ENCODE peak calls at places on chromosomes 4 and X, in four cellular contexts. K, Q, Y and Z are unnamed samples.

GRCh38 chr4:126899382-126899801 is 733.4 kb upstream of the INTU start:
- DNase-seq in K (no peak), Q (no peak), Y (no peak), Z (no peak)

GRCh38 chrX:111123125-111123524 is 27.1 kb downstream of the PAK3 start:
- DNase-seq in Y (no peak), K (no peak), Q (no peak), Z (no peak)

GRCh38 chr4:122898370-122899150 is 23.8 kb downstream of the NUDT6 start:
- DNase-seq in Q (no peak), K (no peak), Y (no peak), Z (no peak)

GRCh38 chrX:140724337-140725105 is 15.0 kb downstream of the LINC00632 start:
- DNase-seq in K (no peak), Y (no peak), Q (no peak), Z (no peak)

GRCh38 chr4:25509656-25510055 is 132.6 kb downstream of the ANAPC4 start:
- DNase-seq in K (no peak), Y (no peak), Q (no peak), Z (no peak)

GRCh38 chr4:16056681-16057400 is 27.0 kb downstream of the PROM1 start:
- DNase-seq in Q (no peak), Y (no peak), K (no peak), Z (no peak)

GRCh38 chr4:159682996-159683395 is 580.1 kb downstream of the RAPGEF2 start:
- DNase-seq in K (no peak), Y (no peak), Q (no peak), Z (no peak)

GRCh38 chr4:41866799-41867677 is 68.2 kb upstream of the TMEM33 start:
- DNase-seq in K (no peak), Y (no peak), Q (peak), Z (no peak)

GRCh38 chrX:108224218-108224617 is 132.6 kb downstream of the ATG4A start:
- DNase-seq in Q (no peak), K (no peak), Y (no peak), Z (no peak)

GRCh38 chrX:24081661-24082154 is 27.0 kb downstream of the EIF2S3 start:
- DNase-seq in Y (peak), Q (peak), K (peak), Z (peak)

GRCh38 chrX:28609917-28610613 is 22.8 kb downstream of the IL1RAPL1 start:
- DNase-seq in Q (no peak), Y (no peak), K (no peak), Z (no peak)

GRCh38 chr4:70627620-70628019 is 924 bp upstream of the ENAM start:
- DNase-seq in K (no peak), Q (no peak), Y (no peak), Z (no peak)

GRCh38 chrX:129577473-129577872 is 37.4 kb downstream of the OCRL start:
- DNase-seq in K (no peak), Q (no peak), Y (no peak), Z (no peak)

GRCh38 chrX:23332101-23332887 is 2.4 kb upstream of the PTCHD1 start:
- DNase-seq in Y (no peak), Q (peak), K (peak), Z (no peak)

GRCh38 chrX:130975947-130976346 is 72.9 kb upstream of the ENOX2 start:
- DNase-seq in K (peak), Y (no peak), Q (peak), Z (no peak)

GRCh38 chr4:174066806-174067205 is 216.7 kb downstream of the FBXO8 start:
- DNase-seq in Y (no peak), K (no peak), Q (no peak), Z (no peak)

GRCh38 chr4:159191989-159192388 is 89.1 kb downstream of the RAPGEF2 start:
- DNase-seq in K (no peak), Q (no peak), Y (no peak), Z (no peak)

GRCh38 chr4:80202190-80202711 is 4.9 kb downstream of the PRDM8 start:
- DNase-seq in K (peak), Q (peak), Y (peak), Z (peak)

DNA sequence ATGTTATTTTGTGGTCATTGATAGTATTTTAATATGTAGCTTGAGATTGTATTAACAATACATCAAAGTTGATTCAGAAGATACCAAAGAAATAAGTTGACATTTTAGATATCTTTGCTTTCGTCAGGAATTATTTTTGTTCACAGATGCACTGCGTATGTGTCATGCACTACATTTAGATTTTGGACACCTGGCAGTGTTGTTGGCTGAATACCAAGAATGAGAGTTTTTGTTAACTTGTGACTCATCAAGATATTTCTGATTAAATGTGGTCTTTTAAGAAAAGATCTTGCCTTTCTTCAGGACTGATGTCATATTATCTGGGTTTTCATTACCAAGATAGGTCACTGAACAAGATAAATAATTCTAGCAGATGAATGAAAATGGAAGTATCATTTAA is 633.4 kb downstream of the CENPC start:
- DNase-seq in Y (no peak), Q (no peak), K (no peak), Z (no peak)
- TF ChIP-seq CTCF in Y (no peak), Q (no peak), K (no peak), Z (no peak)

DNA sequence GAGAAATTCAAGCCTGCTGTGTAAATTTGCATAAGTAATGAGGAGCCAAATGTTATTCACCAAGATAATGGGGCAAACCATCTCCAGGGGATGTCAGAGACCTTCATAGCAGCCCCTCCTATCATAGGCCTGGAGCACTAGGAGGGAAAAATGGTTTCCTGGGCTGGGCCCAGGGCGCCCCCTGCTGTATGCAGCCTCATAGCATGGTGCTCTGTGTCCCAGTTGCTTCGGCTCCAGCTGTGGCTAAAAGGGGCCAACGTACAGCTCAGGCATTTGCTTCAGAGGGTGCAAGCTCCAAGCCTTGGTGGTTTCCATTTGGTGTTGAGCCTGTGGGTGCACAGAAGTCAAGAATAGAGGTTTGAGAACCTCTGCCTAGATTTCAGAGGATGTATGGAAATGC is 859.3 kb downstream of the RPA4 start:
- DNase-seq in Q (peak), Y (no peak), K (no peak), Z (no peak)
- TF ChIP-seq CTCF in Q (no peak), Y (no peak), K (peak), Z (no peak)

GRCh38 chrX:68273887-68274286 is 159.4 kb downstream of the OPHN1 start:
- DNase-seq in Q (peak), K (no peak), Y (no peak), Z (no peak)
- TF ChIP-seq CTCF in Q (no peak), K (no peak), Y (no peak), Z (no peak)

DNA sequence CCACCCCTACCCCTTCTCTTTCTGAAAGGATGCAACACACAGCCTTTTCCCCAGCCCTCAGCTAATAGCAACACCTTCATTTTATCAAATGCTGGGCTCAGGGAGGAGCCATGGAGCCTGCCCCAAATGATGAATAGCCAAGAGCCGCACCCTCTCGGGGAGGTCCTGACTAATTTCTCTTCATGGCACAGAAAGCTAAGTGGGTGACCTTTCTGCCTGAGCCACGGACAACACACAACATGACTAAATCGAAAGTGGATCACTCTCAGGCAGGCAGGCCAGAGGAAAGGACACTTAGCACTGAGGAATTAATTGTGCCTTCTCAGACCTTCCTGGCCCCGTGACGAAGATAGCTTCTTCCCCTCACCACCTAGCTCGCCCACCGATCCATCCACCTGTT is 165.1 kb upstream of the RAI2 start:
- DNase-seq in Q (no peak), K (no peak), Y (no peak), Z (no peak)
- TF ChIP-seq CTCF in Q (no peak), K (no peak), Y (no peak), Z (no peak)

DNA sequence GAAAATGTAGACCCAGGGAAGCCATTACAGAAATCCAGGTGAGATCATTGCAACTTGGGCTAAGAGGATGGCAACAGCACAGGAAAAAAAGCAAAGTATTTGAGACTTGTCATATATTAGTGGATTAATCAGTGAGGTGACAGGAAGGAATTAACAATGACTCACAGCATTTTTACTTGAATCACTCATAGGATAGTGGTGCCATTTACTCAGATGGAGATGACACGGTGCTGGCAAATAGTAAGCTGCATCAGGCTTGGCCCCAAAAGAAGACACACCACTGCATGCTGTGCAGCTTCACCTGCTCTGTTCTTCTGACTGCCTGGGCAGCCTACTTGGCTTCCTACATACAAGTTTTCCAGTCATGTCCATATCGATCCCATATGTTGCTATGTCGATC is 144.8 kb downstream of the FRYL start:
- DNase-seq in K (no peak), Q (no peak), Y (no peak), Z (no peak)
- TF ChIP-seq CTCF in K (no peak), Q (no peak), Y (no peak), Z (no peak)

GRCh38 chr4:183962413-183962812 is 57.3 kb downstream of the STOX2 start:
- DNase-seq in Q (no peak), K (no peak), Y (no peak), Z (no peak)
- TF ChIP-seq CTCF in Q (no peak), K (no peak), Y (no peak), Z (no peak)

DNA sequence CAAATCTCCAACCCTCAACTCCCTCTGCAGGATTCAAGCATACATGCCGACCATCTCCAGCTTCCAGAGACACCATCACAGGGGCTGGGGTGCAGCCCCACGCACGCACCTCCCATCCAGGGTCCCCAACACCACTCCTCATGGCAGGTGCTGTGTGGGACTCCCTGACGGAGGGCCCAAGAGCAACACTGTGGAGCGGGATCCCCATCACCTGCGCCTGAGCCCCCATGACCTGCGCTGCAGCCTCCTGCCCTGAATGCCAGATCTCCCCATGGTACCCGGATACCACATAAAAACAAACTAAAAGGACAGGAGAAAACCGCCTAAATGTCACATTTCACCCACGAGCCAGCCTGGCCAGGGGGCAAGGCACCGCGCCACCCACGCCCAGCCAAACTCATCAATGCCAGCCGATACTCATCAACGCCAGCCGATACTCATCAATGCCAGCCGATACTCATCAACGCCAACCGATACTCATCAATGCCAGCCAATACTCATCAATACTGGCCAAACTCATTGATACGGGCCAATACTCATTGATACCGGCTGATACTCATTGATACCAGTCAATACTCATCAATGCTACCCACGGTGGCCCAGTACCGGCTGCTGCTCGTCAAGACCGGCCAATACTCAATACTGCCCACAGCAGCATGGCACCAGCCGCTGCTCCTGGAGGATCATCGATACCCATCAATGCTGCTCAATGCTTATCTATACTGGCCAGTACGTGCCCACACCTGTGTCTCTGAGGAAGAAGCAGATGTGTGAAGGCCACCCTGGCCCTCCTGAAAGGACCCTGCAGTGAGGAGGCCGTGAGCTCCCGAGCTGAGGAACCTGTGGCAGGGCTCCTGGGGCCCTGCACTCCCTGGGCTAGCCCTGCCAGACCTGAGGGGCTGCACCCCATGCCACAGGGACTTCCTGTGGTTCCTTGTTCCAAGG is 6.2 kb downstream of the CTBP1 start:
- DNase-seq in K (no peak), Q (no peak), Y (no peak), Z (peak)
- TF ChIP-seq CTCF in K (no peak), Q (no peak), Y (no peak), Z (no peak)

DNA sequence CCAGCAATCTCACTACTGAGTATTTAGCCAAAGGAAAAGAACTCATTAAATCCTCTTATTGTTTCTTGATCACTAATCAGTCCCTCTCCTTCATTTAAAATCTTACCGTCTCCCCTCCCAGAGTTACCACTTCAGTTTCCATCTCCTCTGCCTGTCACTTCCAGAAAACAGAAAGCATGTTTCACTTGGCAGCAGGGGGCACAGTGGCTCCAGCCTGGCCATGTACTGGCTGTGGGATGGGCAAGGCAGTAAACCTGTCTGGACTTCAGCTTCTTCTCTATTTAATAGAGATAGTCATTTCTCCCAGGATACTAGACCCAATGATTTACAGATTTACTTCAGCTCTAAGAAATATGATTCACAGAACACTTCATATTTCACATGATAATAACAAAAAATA is 63.2 kb downstream of the CD40LG start:
- DNase-seq in Y (no peak), Q (peak), K (no peak), Z (no peak)
- TF ChIP-seq CTCF in Y (no peak), Q (no peak), K (peak), Z (no peak)

DNA sequence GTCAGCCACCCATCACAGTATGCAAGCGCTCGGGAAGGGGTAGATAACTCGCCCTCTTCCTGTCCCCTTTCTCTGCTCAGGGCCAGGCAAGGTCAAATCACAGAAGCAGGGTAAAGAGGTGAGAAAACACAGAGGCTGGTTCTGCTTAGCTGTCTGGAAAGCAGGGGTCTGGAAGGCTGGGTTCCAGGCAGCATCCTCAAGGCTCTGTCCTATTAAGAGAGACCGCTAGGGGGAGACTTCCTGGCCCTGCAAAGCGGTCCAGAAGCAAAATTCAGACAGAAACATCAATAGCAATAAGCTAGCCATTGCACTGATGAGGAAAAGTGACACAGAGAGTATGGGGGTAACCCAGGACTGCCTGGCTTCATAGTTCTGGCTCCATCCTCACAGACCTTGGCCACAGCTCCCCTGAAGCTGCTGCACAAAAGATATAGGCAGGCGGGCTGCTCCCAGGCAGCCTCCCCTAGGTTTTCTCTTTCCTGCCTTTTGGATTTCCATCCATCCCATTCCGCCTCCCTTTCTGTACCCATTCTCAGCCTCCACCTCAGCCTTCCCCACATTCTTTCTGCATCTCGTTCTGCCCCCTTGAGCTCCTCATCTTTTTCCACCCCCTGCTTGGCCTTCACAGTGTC is 308.5 kb downstream of the EVC2 start:
- DNase-seq in K (peak), Y (no peak), Q (peak), Z (no peak)
- TF ChIP-seq CTCF in K (peak), Y (no peak), Q (peak), Z (no peak)

DNA sequence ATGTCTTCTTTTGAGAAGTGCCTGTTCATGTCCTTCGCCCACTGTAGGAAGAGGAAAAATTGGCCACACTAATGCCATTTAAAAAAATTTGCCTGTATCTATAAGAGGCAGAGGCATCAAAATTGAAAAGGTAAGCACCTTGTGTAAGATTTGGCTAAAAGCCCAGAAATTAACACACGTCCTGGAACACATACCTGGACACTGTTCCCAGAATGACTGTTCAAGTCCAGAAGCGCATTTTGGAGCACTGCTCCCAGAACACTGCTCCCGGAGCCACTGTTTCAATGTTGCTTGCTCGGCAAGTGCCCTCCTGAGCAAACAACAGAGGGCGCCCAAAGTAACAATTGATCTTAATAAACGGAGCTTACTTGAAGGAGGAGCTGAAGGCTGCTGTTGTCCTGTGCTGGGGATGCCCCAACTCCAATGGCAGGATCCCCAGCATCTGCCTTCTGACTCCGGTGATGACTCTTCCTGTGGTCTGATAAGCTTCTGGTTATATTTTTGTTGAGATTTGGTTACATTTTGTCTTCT is 1958.6 kb downstream of the C4orf33 start:
- DNase-seq in K (no peak), Q (peak), Y (no peak), Z (no peak)
- TF ChIP-seq CTCF in K (no peak), Q (no peak), Y (no peak), Z (no peak)